ENCODE peak calls at places on chromosomes 16 and 17, in six cellular contexts. One of them, this sample, is unnamed.

GRCh38 chr17:45923511-45924268 is 29.3 kb downstream of the MAPT start:
- DNase-seq in iris pigment epithelial cell: peak
- DNase-seq in renal cortical epithelial cell: peak
- DNase-seq in nucleus accumbens: no peak
- DNase-seq in COR-L47: no peak
- DNase-seq in SK-N-SH: no peak
- DNase-seq in this sample: no peak

GRCh38 chr16:47033176-47033575 is 59.7 kb upstream of the DNAJA2 start:
- DNase-seq in iris pigment epithelial cell: no peak
- DNase-seq in renal cortical epithelial cell: no peak
- DNase-seq in nucleus accumbens: no peak
- DNase-seq in COR-L47: no peak
- DNase-seq in SK-N-SH: no peak
- DNase-seq in this sample: no peak

GRCh38 chr17:58703137-58703846 is 10.9 kb downstream of the RAD51C start:
- DNase-seq in iris pigment epithelial cell: peak
- DNase-seq in renal cortical epithelial cell: peak
- DNase-seq in nucleus accumbens: no peak
- DNase-seq in COR-L47: no peak
- DNase-seq in SK-N-SH: no peak
- DNase-seq in this sample: no peak

GRCh38 chr16:47045023-47045422 is 71.5 kb upstream of the DNAJA2 start:
- DNase-seq in iris pigment epithelial cell: no peak
- DNase-seq in renal cortical epithelial cell: peak
- DNase-seq in nucleus accumbens: no peak
- DNase-seq in COR-L47: no peak
- DNase-seq in SK-N-SH: no peak
- DNase-seq in this sample: no peak

GRCh38 chr16:30051518-30051917 is 14.0 kb upstream of the ALDOA start:
- DNase-seq in iris pigment epithelial cell: peak
- DNase-seq in renal cortical epithelial cell: peak
- DNase-seq in nucleus accumbens: no peak
- DNase-seq in COR-L47: no peak
- DNase-seq in SK-N-SH: no peak
- DNase-seq in this sample: no peak

GRCh38 chr17:82615084-82616020 is 32.9 kb downstream of the WDR45B start:
- DNase-seq in iris pigment epithelial cell: no peak
- DNase-seq in renal cortical epithelial cell: no peak
- DNase-seq in nucleus accumbens: no peak
- DNase-seq in COR-L47: no peak
- DNase-seq in SK-N-SH: no peak
- DNase-seq in this sample: no peak

GRCh38 chr16:62392698-62393097 is 356.5 kb upstream of the CDH8 start:
- DNase-seq in iris pigment epithelial cell: no peak
- DNase-seq in renal cortical epithelial cell: no peak
- DNase-seq in nucleus accumbens: no peak
- DNase-seq in COR-L47: no peak
- DNase-seq in SK-N-SH: no peak
- DNase-seq in this sample: no peak

GRCh38 chr17:28898261-28898955 is 875 bp upstream of the FLOT2 start:
- DNase-seq in iris pigment epithelial cell: no peak
- DNase-seq in renal cortical epithelial cell: no peak
- DNase-seq in nucleus accumbens: no peak
- DNase-seq in COR-L47: no peak
- DNase-seq in SK-N-SH: no peak
- DNase-seq in this sample: no peak

GRCh38 chr17:80577876-80578275 is 33.2 kb downstream of the RPTOR start:
- DNase-seq in iris pigment epithelial cell: no peak
- DNase-seq in renal cortical epithelial cell: no peak
- DNase-seq in nucleus accumbens: no peak
- DNase-seq in COR-L47: no peak
- DNase-seq in SK-N-SH: no peak
- DNase-seq in this sample: no peak

GRCh38 chr16:83095926-83096692 is 469.3 kb downstream of the CDH13 start:
- DNase-seq in iris pigment epithelial cell: peak
- DNase-seq in renal cortical epithelial cell: peak
- DNase-seq in nucleus accumbens: no peak
- DNase-seq in COR-L47: no peak
- DNase-seq in SK-N-SH: no peak
- DNase-seq in this sample: no peak

GRCh38 chr17:70288540-70289290 is 119.4 kb downstream of the KCNJ2 start:
- DNase-seq in iris pigment epithelial cell: peak
- DNase-seq in renal cortical epithelial cell: no peak
- DNase-seq in nucleus accumbens: no peak
- DNase-seq in COR-L47: no peak
- DNase-seq in SK-N-SH: no peak
- DNase-seq in this sample: no peak

GRCh38 chr17:57294629-57295501 is 38.5 kb downstream of the MSI2 start:
- DNase-seq in iris pigment epithelial cell: peak
- DNase-seq in renal cortical epithelial cell: peak
- DNase-seq in nucleus accumbens: no peak
- DNase-seq in COR-L47: peak
- DNase-seq in SK-N-SH: peak
- DNase-seq in this sample: no peak

GRCh38 chr17:51263001-51263400 is 2.7 kb downstream of the UTP18 start:
- DNase-seq in iris pigment epithelial cell: peak
- DNase-seq in renal cortical epithelial cell: peak
- DNase-seq in nucleus accumbens: no peak
- DNase-seq in COR-L47: no peak
- DNase-seq in SK-N-SH: no peak
- DNase-seq in this sample: no peak

GRCh38 chr16:82093901-82094300 is 58.8 kb downstream of the HSD17B2 start:
- DNase-seq in iris pigment epithelial cell: peak
- DNase-seq in renal cortical epithelial cell: no peak
- DNase-seq in nucleus accumbens: no peak
- DNase-seq in COR-L47: no peak
- DNase-seq in SK-N-SH: no peak
- DNase-seq in this sample: no peak

GRCh38 chr17:5631958-5632357 is 47.6 kb upstream of the NLRP1 start:
- DNase-seq in iris pigment epithelial cell: no peak
- DNase-seq in renal cortical epithelial cell: no peak
- DNase-seq in nucleus accumbens: no peak
- DNase-seq in COR-L47: no peak
- DNase-seq in SK-N-SH: no peak
- DNase-seq in this sample: peak

GRCh38 chr17:17344507-17345293 is 41.5 kb downstream of the NT5M start:
- DNase-seq in iris pigment epithelial cell: no peak
- DNase-seq in renal cortical epithelial cell: no peak
- DNase-seq in nucleus accumbens: no peak
- DNase-seq in COR-L47: no peak
- DNase-seq in SK-N-SH: no peak
- DNase-seq in this sample: no peak

GRCh38 chr17:2398655-2399571 is 1.9 kb downstream of the MNT start:
- DNase-seq in iris pigment epithelial cell: peak
- DNase-seq in renal cortical epithelial cell: peak
- DNase-seq in nucleus accumbens: peak
- DNase-seq in COR-L47: peak
- DNase-seq in SK-N-SH: peak
- DNase-seq in this sample: no peak

GRCh38 chr17:69870751-69871199 is 204.2 kb upstream of the KCNJ16 start:
- DNase-seq in iris pigment epithelial cell: peak
- DNase-seq in renal cortical epithelial cell: no peak
- DNase-seq in nucleus accumbens: no peak
- DNase-seq in COR-L47: no peak
- DNase-seq in SK-N-SH: no peak
- DNase-seq in this sample: no peak

GRCh38 chr17:50189396-50190277 is 11.8 kb downstream of the COL1A1 start:
- DNase-seq in iris pigment epithelial cell: no peak
- DNase-seq in renal cortical epithelial cell: no peak
- DNase-seq in nucleus accumbens: no peak
- DNase-seq in COR-L47: no peak
- DNase-seq in SK-N-SH: no peak
- DNase-seq in this sample: no peak

GRCh38 chr17:80960797-80961452 is 30.7 kb upstream of the CHMP6 start:
- DNase-seq in iris pigment epithelial cell: no peak
- DNase-seq in renal cortical epithelial cell: no peak
- DNase-seq in nucleus accumbens: no peak
- DNase-seq in COR-L47: no peak
- DNase-seq in SK-N-SH: no peak
- DNase-seq in this sample: no peak

GRCh38 chr16:9885876-9886275 is 296.4 kb downstream of the GRIN2A start:
- DNase-seq in iris pigment epithelial cell: no peak
- DNase-seq in renal cortical epithelial cell: no peak
- DNase-seq in nucleus accumbens: no peak
- DNase-seq in COR-L47: no peak
- DNase-seq in SK-N-SH: no peak
- DNase-seq in this sample: no peak

GRCh38 chr16:57532251-57532625 is 4.1 kb downstream of the CCDC102A start:
- DNase-seq in iris pigment epithelial cell: no peak
- DNase-seq in renal cortical epithelial cell: no peak
- DNase-seq in nucleus accumbens: no peak
- DNase-seq in COR-L47: no peak
- DNase-seq in SK-N-SH: peak
- DNase-seq in this sample: no peak

GRCh38 chr16:57985204-57986121 is 14.5 kb upstream of the CNGB1 start:
- DNase-seq in iris pigment epithelial cell: no peak
- DNase-seq in renal cortical epithelial cell: no peak
- DNase-seq in nucleus accumbens: no peak
- DNase-seq in COR-L47: no peak
- DNase-seq in SK-N-SH: peak
- DNase-seq in this sample: no peak

GRCh38 chr17:82923366-82924113 is 83.7 kb upstream of the ZNF750 start:
- DNase-seq in iris pigment epithelial cell: no peak
- DNase-seq in renal cortical epithelial cell: no peak
- DNase-seq in nucleus accumbens: no peak
- DNase-seq in COR-L47: no peak
- DNase-seq in SK-N-SH: no peak
- DNase-seq in this sample: peak

GRCh38 chr16:66878067-66878466 is 2.2 kb upstream of the PDP2 start:
- DNase-seq in iris pigment epithelial cell: no peak
- DNase-seq in renal cortical epithelial cell: peak
- DNase-seq in nucleus accumbens: no peak
- DNase-seq in COR-L47: no peak
- DNase-seq in SK-N-SH: no peak
- DNase-seq in this sample: no peak

GRCh38 chr16:56382901-56383355 is 42.4 kb downstream of the AMFR start:
- DNase-seq in iris pigment epithelial cell: peak
- DNase-seq in renal cortical epithelial cell: peak
- DNase-seq in nucleus accumbens: no peak
- DNase-seq in COR-L47: no peak
- DNase-seq in SK-N-SH: no peak
- DNase-seq in this sample: no peak

GRCh38 chr17:64326420-64327054 is 63.5 kb upstream of the TEX2 start:
- DNase-seq in iris pigment epithelial cell: peak
- DNase-seq in renal cortical epithelial cell: peak
- DNase-seq in nucleus accumbens: peak
- DNase-seq in COR-L47: no peak
- DNase-seq in SK-N-SH: no peak
- DNase-seq in this sample: no peak

GRCh38 chr16:12064291-12064690 is 87.8 kb downstream of the SNX29 start:
- DNase-seq in iris pigment epithelial cell: no peak
- DNase-seq in renal cortical epithelial cell: no peak
- DNase-seq in nucleus accumbens: no peak
- DNase-seq in COR-L47: no peak
- DNase-seq in SK-N-SH: no peak
- DNase-seq in this sample: no peak

GRCh38 chr17:9371019-9371418 is 204.6 kb downstream of the STX8 start:
- DNase-seq in iris pigment epithelial cell: peak
- DNase-seq in renal cortical epithelial cell: peak
- DNase-seq in nucleus accumbens: no peak
- DNase-seq in COR-L47: peak
- DNase-seq in SK-N-SH: no peak
- DNase-seq in this sample: no peak

GRCh38 chr17:19003966-19004600 is 481 bp downstream of the FAM83G start:
- DNase-seq in iris pigment epithelial cell: peak
- DNase-seq in renal cortical epithelial cell: peak
- DNase-seq in nucleus accumbens: no peak
- DNase-seq in COR-L47: no peak
- DNase-seq in SK-N-SH: peak
- DNase-seq in this sample: peak

GRCh38 chr17:39513915-39514314 is 52.6 kb downstream of the CDK12 start:
- DNase-seq in iris pigment epithelial cell: no peak
- DNase-seq in renal cortical epithelial cell: no peak
- DNase-seq in nucleus accumbens: no peak
- DNase-seq in COR-L47: no peak
- DNase-seq in SK-N-SH: no peak
- DNase-seq in this sample: no peak

GRCh38 chr17:17345294-17345597 is 42.1 kb downstream of the NT5M start:
- DNase-seq in iris pigment epithelial cell: no peak
- DNase-seq in renal cortical epithelial cell: no peak
- DNase-seq in nucleus accumbens: no peak
- DNase-seq in COR-L47: no peak
- DNase-seq in SK-N-SH: no peak
- DNase-seq in this sample: no peak

GRCh38 chr17:33651631-33652030 is 358.5 kb upstream of the ASIC2 start:
- DNase-seq in iris pigment epithelial cell: peak
- DNase-seq in renal cortical epithelial cell: no peak
- DNase-seq in nucleus accumbens: no peak
- DNase-seq in COR-L47: no peak
- DNase-seq in SK-N-SH: no peak
- DNase-seq in this sample: no peak

GRCh38 chr16:87295259-87295658 is 21.9 kb downstream of the C16orf95 start:
- DNase-seq in iris pigment epithelial cell: peak
- DNase-seq in renal cortical epithelial cell: peak
- DNase-seq in nucleus accumbens: no peak
- DNase-seq in COR-L47: no peak
- DNase-seq in SK-N-SH: no peak
- DNase-seq in this sample: no peak

GRCh38 chr17:8072727-8073461 is 14.6 kb downstream of the ALOX12B start:
- DNase-seq in iris pigment epithelial cell: no peak
- DNase-seq in renal cortical epithelial cell: no peak
- DNase-seq in nucleus accumbens: no peak
- DNase-seq in COR-L47: no peak
- DNase-seq in SK-N-SH: peak
- DNase-seq in this sample: peak

GRCh38 chr16:5918553-5919127 is 821.0 kb upstream of the EEF2KMT start:
- DNase-seq in iris pigment epithelial cell: no peak
- DNase-seq in renal cortical epithelial cell: no peak
- DNase-seq in nucleus accumbens: no peak
- DNase-seq in COR-L47: no peak
- DNase-seq in SK-N-SH: no peak
- DNase-seq in this sample: no peak

This sample was measured in nephron progenitor cell.